ENCODE peak calls at places on chromosome 11, in eight cellular contexts. Y is CD8-positive, alpha-beta T cell; U is spleen; M is psoas muscle; Q is AG09309; T is mesendoderm; I is Karpas-422; Z is PC-3. B is an unnamed sample.

GRCh38 chr11:76771446-76772099 is 11.6 kb upstream of the TSKU start:
- DNase-seq in Q (no peak), T (no peak), U (peak; percentile 19), I (no peak), Y (no peak), Z (no peak), M (no peak), B (no peak)

GRCh38 chr11:8313504-8314090 is 49.9 kb upstream of the LMO1 start:
- DNase-seq in Q (no peak), M (peak; percentile 17), T (no peak), U (peak; percentile 58), I (no peak), Z (no peak), Y (no peak), B (no peak)

GRCh38 chr11:120174866-120175265 is 36.0 kb upstream of the OAF start:
- DNase-seq in I (no peak), U (no peak), Q (no peak), Z (no peak), T (no peak), M (no peak), Y (no peak), B (no peak)

GRCh38 chr11:926341-926916 is 759 bp downstream of the AP2A2 start:
- DNase-seq in I (no peak), T (peak; percentile 64), Z (peak; percentile 47), Y (peak; percentile 25), M (peak; percentile 52), Q (peak; percentile 33), U (no peak), B (no peak)

GRCh38 chr11:85704967-85705366 is 19.0 kb upstream of the CCDC89 start:
- DNase-seq in T (no peak), U (no peak), Z (no peak), M (no peak), I (no peak), Q (no peak), Y (no peak), B (no peak)

GRCh38 chr11:84612645-84613044 is 1014.5 kb downstream of the DLG2 start:
- DNase-seq in Y (no peak), Q (no peak), I (no peak), Z (peak; percentile 8), T (no peak), M (no peak), U (no peak), B (no peak)

GRCh38 chr11:77406396-77406795 is 67.5 kb downstream of the PAK1 start:
- DNase-seq in Y (no peak), T (no peak), Q (no peak), Z (no peak), I (no peak), M (no peak), U (no peak), B (no peak)

GRCh38 chr11:120985718-120986569 is 38.0 kb upstream of the TBCEL start:
- DNase-seq in Q (no peak), Z (peak; percentile 47), U (peak; percentile 76), T (peak; percentile 88), M (peak; percentile 61), I (no peak), Y (peak; percentile 34), B (peak; percentile 42)

GRCh38 chr11:10868375-10868774 is 10.5 kb upstream of the ZBED5 start:
- DNase-seq in U (no peak), I (no peak), Q (no peak), Y (no peak), Z (no peak), M (no peak), T (no peak), B (no peak)

GRCh38 chr11:2204361-2205213 is 33.0 kb upstream of the TH start:
- DNase-seq in Y (no peak), Q (no peak), U (peak; percentile 51), Z (no peak), M (peak; percentile 31), I (no peak), T (no peak), B (no peak)

GRCh38 chr11:124890701-124891389 is 6.8 kb downstream of the ROBO4 start:
- DNase-seq in Y (no peak), U (no peak), Z (no peak), T (no peak), Q (no peak), I (no peak), M (no peak), B (no peak)

GRCh38 chr11:32137263-32137662 is 46.4 kb downstream of the RCN1 start:
- DNase-seq in I (no peak), M (no peak), U (no peak), Z (peak; percentile 76), Y (no peak), Q (peak; percentile 94), T (peak; percentile 57), B (no peak)

GRCh38 chr11:65378208-65378927 is 4.1 kb downstream of the SLC25A45 start:
- DNase-seq in T (no peak), M (no peak), Z (no peak), I (peak; percentile 55), U (no peak), Q (no peak), Y (no peak), B (no peak)

GRCh38 chr11:9313648-9314290 is 624 bp downstream of the TMEM41B start:
- DNase-seq in U (no peak), I (peak; percentile 66), T (peak; percentile 35), Y (peak; percentile 35), Z (peak; percentile 18), M (no peak), Q (no peak), B (no peak)

GRCh38 chr11:15937601-15938361 is 418.6 kb downstream of the SOX6 start:
- DNase-seq in U (no peak), Z (no peak), T (peak; percentile 26), I (no peak), M (no peak), Y (no peak), Q (no peak), B (no peak)
- H3K4me3 ChIP-seq in U (no peak overlapping the region), Z (no peak overlapping the region), T (no peak overlapping the region), I (no peak overlapping the region), M (no peak overlapping the region), Y (no peak overlapping the region), Q (no peak overlapping the region), B (no peak overlapping the region)

GRCh38 chr11:67073908-67074307 is 17.3 kb downstream of the RHOD start:
- DNase-seq in Z (no peak), I (no peak), Y (no peak), T (no peak), Q (no peak), M (no peak), U (no peak), B (no peak)

GRCh38 chr11:67076202-67076601 is 19.6 kb downstream of the RHOD start:
- DNase-seq in U (no peak), Q (no peak), T (no peak), M (no peak), Z (no peak), I (no peak), Y (no peak), B (no peak)

GRCh38 chr11:67072295-67072694 is 15.6 kb downstream of the RHOD start:
- DNase-seq in Y (no peak), U (no peak), Q (no peak), Z (no peak), T (no peak), M (no peak), I (no peak), B (no peak)

GRCh38 chr11:67066333-67066709 is 9.7 kb downstream of the RHOD start:
- DNase-seq in M (no peak), I (no peak), Q (no peak), U (no peak), Y (no peak), Z (no peak), T (no peak), B (no peak)

GRCh38 chr11:67071420-67072284 is 15.0 kb downstream of the RHOD start:
- DNase-seq in T (peak; percentile 89), M (peak; percentile 82), U (peak; percentile 91), Z (peak; percentile 62), Y (peak; percentile 74), I (peak; percentile 87), Q (no peak), B (peak; percentile 45)
- H3K4me3 ChIP-seq in T (no peak overlapping the region), M (peak overlapping the region; percentile 53), U (no peak overlapping the region), Z (no peak overlapping the region), Y (peak overlapping the region; percentile 46), I (no peak overlapping the region), Q (no peak overlapping the region), B (no peak overlapping the region)

GRCh38 chr11:111733655-111734088 is 32.5 kb downstream of the PPP2R1B start:
- DNase-seq in U (peak; percentile 64), Y (no peak), T (no peak), Q (no peak), M (peak; percentile 74), I (peak; percentile 74), Z (no peak), B (no peak)

GRCh38 chr11:111735262-111736116 is 30.7 kb downstream of the PPP2R1B start:
- DNase-seq in Z (peak; percentile 99), Y (no peak), I (peak; percentile 81), T (peak; percentile 65), M (peak; percentile 85), Q (peak; percentile 97), U (peak; percentile 67), B (no peak)

GRCh38 chr11:111736191-111736590 is 30.0 kb downstream of the PPP2R1B start:
- DNase-seq in Y (no peak), M (no peak), Z (no peak), Q (peak; percentile 39), U (peak; percentile 61), T (no peak), I (no peak), B (no peak)

GRCh38 chr11:111733009-111733408 is 33.2 kb downstream of the PPP2R1B start:
- DNase-seq in M (peak; percentile 78), Y (no peak), Z (no peak), U (peak; percentile 50), I (no peak), Q (peak; percentile 52), T (no peak), B (no peak)

GRCh38 chr11:111734383-111735261 is 31.6 kb downstream of the PPP2R1B start:
- DNase-seq in T (no peak), I (no peak), Z (no peak), M (no peak), Q (no peak), U (peak; percentile 58), Y (no peak), B (no peak)
- H3K4me3 ChIP-seq in T (no peak overlapping the region), I (no peak overlapping the region), Z (peak overlapping the region; percentile 55), M (peak overlapping the region; percentile 7), Q (no peak overlapping the region), U (no peak overlapping the region), Y (no peak overlapping the region), B (no peak overlapping the region)

DNA sequence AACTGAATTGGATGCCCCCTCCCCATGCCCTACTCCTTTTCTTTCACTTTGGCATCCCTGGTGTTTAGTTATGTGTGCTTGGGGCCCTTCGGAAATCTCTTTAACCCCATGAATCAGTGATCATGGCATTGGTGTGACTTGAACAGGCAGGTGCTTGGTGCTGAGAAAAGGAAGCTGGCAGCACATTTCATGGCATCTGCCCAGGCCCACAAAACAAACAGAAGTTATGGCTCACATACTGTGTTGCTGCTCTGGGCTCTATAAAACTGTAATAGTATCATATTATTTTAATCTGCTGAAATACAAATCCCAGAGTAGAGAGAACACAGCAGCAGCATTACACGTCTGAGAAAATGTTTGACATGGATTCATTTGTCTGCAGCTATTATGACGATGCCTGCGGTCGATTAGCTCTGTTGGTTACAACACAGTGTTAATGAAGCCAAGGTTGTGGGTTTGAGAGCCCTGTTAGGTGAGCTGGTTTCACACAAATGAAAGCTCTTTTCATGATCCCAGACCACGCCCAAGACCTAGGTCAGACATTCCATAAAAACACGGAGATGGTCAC is 80.9 kb downstream of the ALX4 start:
- DNase-seq in M (peak; percentile 52), Z (peak; percentile 37), Y (no peak), I (no peak), T (no peak), U (no peak), Q (no peak), B (no peak)
- H3K4me3 ChIP-seq in M (no peak overlapping the region), Z (no peak overlapping the region), Y (no peak overlapping the region), I (no peak overlapping the region), T (no peak overlapping the region), U (no peak overlapping the region), Q (no peak overlapping the region), B (no peak overlapping the region)

GRCh38 chr11:74232316-74232950 is 61.3 kb downstream of the PPME1 start:
- DNase-seq in Z (no peak), Y (peak; percentile 11), M (no peak), Q (no peak), U (no peak), I (no peak), T (no peak), B (peak; percentile 82)
- H3K4me3 ChIP-seq in Z (no peak overlapping the region), Y (no peak overlapping the region), M (no peak overlapping the region), Q (no peak overlapping the region), U (no peak overlapping the region), I (no peak overlapping the region), T (no peak overlapping the region), B (no peak overlapping the region)